ENCODE peak calls at places on chromosomes 2 and 18, in five cellular contexts. I is GM23248, E is neural progenitor cell, R is PC-9, A is GM23338. F is an unnamed sample. For H3K4me1 and H3F3A, the result is how much of the 10 kb centered on the place peaks cover.

GRCh38 chr2:97708608-97709007 is 4.8 kb upstream of the ZAP70 start:
- DNase-seq in I (no peak), E (no peak), R (no peak), A (no peak), F (no peak)

GRCh38 chr2:95043300-95043786 is 17.8 kb downstream of the MAL start:
- DNase-seq in I (peak), E (no peak), R (peak), A (no peak), F (peak)

GRCh38 chr2:151334082-151334815 is 23.1 kb upstream of the TNFAIP6 start:
- DNase-seq in I (peak), E (no peak), R (no peak), A (no peak), F (peak)

GRCh38 chr2:8203354-8203753 is 478.5 kb upstream of the ID2 start:
- DNase-seq in I (no peak), E (no peak), R (no peak), A (no peak), F (no peak)

GRCh38 chr2:174600349-174600748 is 2.7 kb upstream of the WIPF1 start:
- DNase-seq in I (no peak), E (no peak), R (no peak), A (no peak), F (no peak)

GRCh38 chr2:105858868-105859693 is 114.4 kb downstream of the NCK2 start:
- DNase-seq in I (no peak), E (no peak), R (peak), A (no peak), F (peak)

GRCh38 chr2:117785740-117786139 is 28.8 kb upstream of the DDX18 start:
- DNase-seq in I (peak), E (peak), R (peak), A (peak), F (peak)

GRCh38 chr18:35459997-35460396 is 37.8 kb downstream of the INO80C start:
- DNase-seq in I (no peak), E (no peak), R (no peak), A (no peak), F (no peak)

GRCh38 chr2:199848323-199848722 is 2.7 kb downstream of the FTCDNL1 start:
- DNase-seq in I (no peak), E (no peak), R (no peak), A (no peak), F (no peak)

GRCh38 chr2:53040536-53041229 is 726.9 kb upstream of the CHAC2 start:
- DNase-seq in I (no peak), E (no peak), R (no peak), A (peak), F (no peak)

GRCh38 chr2:224210495-224211472 is 171.7 kb upstream of the SERPINE2 start:
- DNase-seq in I (peak), E (no peak), R (no peak), A (no peak), F (no peak)

GRCh38 chr2:158507141-158507540 is 50.4 kb downstream of the PKP4 start:
- DNase-seq in I (no peak), E (no peak), R (no peak), A (no peak), F (no peak)

GRCh38 chr2:164754157-164755093 is 87.2 kb downstream of the COBLL1 start:
- DNase-seq in I (no peak), E (no peak), R (no peak), A (no peak), F (no peak)

GRCh38 chr2:127566139-127566417 is 30.6 kb downstream of the MYO7B start:
- DNase-seq in I (no peak), E (no peak), R (no peak), A (no peak), F (no peak)

DNA sequence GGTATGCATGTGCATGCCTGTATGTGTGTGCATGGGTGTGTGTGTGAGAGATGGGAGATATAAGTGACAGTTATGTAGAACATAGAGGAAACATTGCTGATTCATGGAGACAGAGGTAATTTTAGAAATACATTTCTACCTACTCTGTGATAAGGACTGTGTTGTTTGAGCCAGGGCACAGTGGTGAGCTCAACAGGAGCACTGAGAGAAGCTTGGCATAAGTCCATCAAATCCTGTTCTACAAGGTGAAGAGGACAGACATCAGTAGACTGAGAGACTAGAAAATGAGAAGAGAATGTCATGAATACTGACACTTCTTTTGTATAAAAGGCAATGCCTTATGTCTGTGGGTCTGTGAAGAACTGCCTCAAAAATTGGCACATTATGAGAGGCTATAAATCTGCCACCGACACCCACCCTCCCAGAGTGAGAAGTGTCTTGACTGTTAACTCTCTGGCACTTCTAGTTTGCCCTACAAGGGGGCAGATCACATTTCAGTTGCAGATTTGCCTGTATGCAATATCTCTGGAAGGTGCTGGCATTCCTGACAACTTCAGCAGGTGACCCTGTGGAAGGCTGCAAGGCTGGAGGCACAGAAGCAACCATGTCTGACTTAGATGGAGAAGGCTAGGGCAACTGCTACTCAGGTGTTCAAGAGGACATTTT is 962.3 kb upstream of the NRXN1 start:
- DNase-seq in I (no peak), E (no peak), R (no peak), A (no peak), F (peak)
- H3K27ac ChIP-seq in I (peak), E (no peak), R (no peak), A (no peak), F (no peak)

GRCh38 chr2:234982096-234982834 is 30.4 kb downstream of the SH3BP4 start:
- DNase-seq in I (no peak), E (no peak), R (no peak), A (no peak), F (no peak)
- H3K4me1 ChIP-seq in I (half or more), E (under half), R (half or more), A (under half), F (half or more)

GRCh38 chr2:69141081-69141480 is 128.1 kb downstream of the ANTXR1 start:
- DNase-seq in I (no peak), E (no peak), R (no peak), A (no peak), F (no peak)
- H3F3A ChIP-seq in I (half or more), E (under half), R (under half), A (under half), F (under half)

GRCh38 chr18:11883153-11883552 is 25.0 kb downstream of the MPPE1 start:
- DNase-seq in I (no peak), E (no peak), R (no peak), A (no peak), F (peak)
- H3K27ac ChIP-seq in I (no peak), E (no peak), R (no peak), A (no peak), F (peak)

GRCh38 chr2:36369163-36369562 is 13.6 kb downstream of the CRIM1 start:
- DNase-seq in I (no peak), E (no peak), R (no peak), A (no peak), F (no peak)
- H3K4me1 ChIP-seq in I (half or more), E (half or more), R (half or more), A (half or more), F (half or more)

DNA sequence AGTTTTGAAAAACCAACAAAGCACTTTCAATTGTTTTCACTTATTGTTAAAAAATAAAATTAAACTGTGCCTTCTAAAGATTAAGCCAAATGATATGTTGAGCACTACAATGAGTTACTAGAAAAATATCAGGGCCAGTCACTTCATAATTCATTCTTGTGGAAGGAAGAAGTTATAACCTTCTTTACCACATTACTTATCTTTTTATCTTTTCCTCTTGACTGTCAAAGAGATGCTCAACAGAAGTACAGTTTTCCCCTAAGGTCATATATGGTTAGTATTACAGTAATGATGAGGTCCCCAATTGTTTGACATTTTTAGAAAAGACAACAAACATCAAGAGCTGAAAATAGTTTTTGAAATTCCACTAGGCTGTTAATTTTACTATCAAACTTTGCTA is 9.4 kb downstream of the PELI1 start:
- DNase-seq in I (no peak), E (no peak), R (no peak), A (no peak), F (no peak)
- H3F3A ChIP-seq in I (under half), E (under half), R (under half), A (under half), F (under half)

GRCh38 chr18:62839874-62840713 is 124.8 kb downstream of the PHLPP1 start:
- DNase-seq in I (peak), E (no peak), R (no peak), A (no peak), F (peak)
- H3K27ac ChIP-seq in I (peak), E (no peak), R (peak), A (peak), F (peak)

GRCh38 chr2:43163365-43163715 is 63.1 kb downstream of the ZFP36L2 start:
- DNase-seq in I (no peak), E (no peak), R (no peak), A (no peak), F (no peak)
- H3K4me1 ChIP-seq in I (under half), E (under half), R (half or more), A (under half), F (under half)

F was measured in PC-3.